ENCODE peak calls at places on chromosomes 6 and 20, in ten cellular contexts. I is kidney glomerular epithelial cell, O is substantia nigra, T is NCI-H510A treated with DMSO at 0.1 percent for 48 hours, H is small intestine, D is lower leg skin, U is heart left ventricle, P is A549, N is iris pigment epithelial cell, R is 8988T. M is an unnamed sample.

GRCh38 chr6:154197176-154197850 is 158.3 kb downstream of the OPRM1 start:
- DNase-seq in N (peak), T (no peak), O (no peak), H (no peak), D (no peak), I (peak), P (no peak), U (no peak), R (no peak), M (no peak)

GRCh38 chr20:34791289-34792020 is 34.0 kb downstream of the NCOA6 start:
- DNase-seq in I (peak), O (no peak), N (peak), R (no peak), H (no peak), U (no peak), D (no peak), P (no peak), T (no peak), M (no peak)

GRCh38 chr6:166624275-166624674 is 2.8 kb downstream of the RPS6KA2 start:
- DNase-seq in D (peak), T (no peak), I (no peak), O (no peak), R (no peak), N (peak), H (no peak), P (no peak), U (peak), M (no peak)

GRCh38 chr6:160041608-160042007 is 72.7 kb downstream of the IGF2R start:
- DNase-seq in R (no peak), T (no peak), U (peak), N (peak), O (peak), I (no peak), D (peak), P (no peak), H (no peak), M (peak)

GRCh38 chr6:2911171-2911570 is 8.1 kb upstream of the SERPINB9 start:
- DNase-seq in P (no peak), H (no peak), T (no peak), I (no peak), U (no peak), D (no peak), R (no peak), N (no peak), O (no peak), M (no peak)

GRCh38 chr20:36491901-36492617 is 49.3 kb upstream of the MYL9 start:
- DNase-seq in U (no peak), P (no peak), O (no peak), N (peak), H (peak), I (no peak), D (no peak), R (no peak), T (no peak), M (no peak)

GRCh38 chr6:81396916-81397315 is 355.6 kb downstream of the TENT5A start:
- DNase-seq in R (no peak), N (no peak), T (no peak), H (no peak), D (no peak), O (no peak), U (no peak), P (no peak), I (no peak), M (no peak)

GRCh38 chr6:165663283-165663735 is 268 bp upstream of the PDE10A start:
- DNase-seq in U (peak), N (peak), P (peak), H (no peak), O (peak), D (no peak), R (no peak), I (peak), T (no peak), M (peak)

GRCh38 chr6:165663736-165664552 is 903 bp upstream of the PDE10A start:
- DNase-seq in T (no peak), N (peak), H (no peak), R (peak), P (peak), O (no peak), U (peak), I (no peak), D (no peak), M (peak)

GRCh38 chr6:148415511-148416286 is 73.1 kb downstream of the SASH1 start:
- DNase-seq in H (no peak), P (no peak), T (peak), O (no peak), U (no peak), D (no peak), N (no peak), R (no peak), I (no peak), M (no peak)

GRCh38 chr6:99241905-99242534 is 107.5 kb downstream of the FAXC start:
- DNase-seq in O (peak), I (peak), U (no peak), D (no peak), P (peak), T (peak), R (peak), H (no peak), N (peak), M (peak)

GRCh38 chr6:158642097-158642601 is 2.4 kb downstream of the DYNLT1 start:
- DNase-seq in I (peak), P (no peak), U (peak), O (no peak), R (peak), H (peak), N (peak), T (no peak), D (no peak), M (peak)

GRCh38 chr6:106688177-106688951 is 59.0 kb downstream of the QRSL1 start:
- DNase-seq in I (no peak), U (no peak), P (peak), R (no peak), T (no peak), N (no peak), D (no peak), H (peak), O (no peak), M (peak)

GRCh38 chr6:41728073-41728936 is 7.1 kb downstream of the TFEB start:
- DNase-seq in I (no peak), R (no peak), U (no peak), T (peak), H (peak), D (no peak), O (peak), P (no peak), N (no peak), M (no peak)

GRCh38 chr6:141498980-141499379 is 633.7 kb upstream of the GJE1 start:
- DNase-seq in P (no peak), D (no peak), O (no peak), I (no peak), N (peak), R (no peak), T (no peak), U (no peak), H (no peak), M (no peak)

GRCh38 chr6:79240509-79240908 is 6.0 kb upstream of the HMGN3 start:
- DNase-seq in H (no peak), D (no peak), O (no peak), U (no peak), P (no peak), R (no peak), N (peak), T (no peak), I (no peak), M (peak)

GRCh38 chr6:69416739-69417138 is 380.1 kb downstream of the LMBRD1 start:
- DNase-seq in N (peak), I (no peak), H (no peak), R (no peak), O (no peak), T (no peak), D (no peak), P (no peak), U (no peak), M (no peak)

GRCh38 chr6:8556370-8557018 is 121.1 kb upstream of the SLC35B3 start:
- DNase-seq in T (peak), D (no peak), R (no peak), H (no peak), O (no peak), I (peak), P (peak), N (peak), U (no peak), M (no peak)

GRCh38 chr6:28618889-28619555 is 93.3 kb downstream of the GPX5 start:
- DNase-seq in N (no peak), I (no peak), U (no peak), P (no peak), R (no peak), D (no peak), O (no peak), T (no peak), H (no peak), M (no peak)

GRCh38 chr6:241331-241865 is 50.9 kb upstream of the DUSP22 start:
- DNase-seq in T (no peak), O (no peak), R (no peak), P (no peak), I (no peak), N (no peak), D (no peak), U (no peak), H (no peak), M (no peak)